ENCODE peak calls at places on chromosomes 11 and 22, in seven cellular contexts. A is stimulated activated CD4-positive, alpha-beta T cell treated with anti-CD3 and anti-CD28 coated beads, TNF-alpha, amount 100 ng/mL, for 48 hours; B is NCI-H460; L is astrocyte of the spinal cord; G is pons; S is WTC11; U is RWPE1. D is an unnamed sample.

GRCh38 chr11:121936781-121937447 is 179.1 kb downstream of the BLID start:
- DNase-seq in A (no peak), B (no peak), L (peak), G (no peak), S (no peak), U (peak), D (peak)

GRCh38 chr11:7643323-7643722 is 30.0 kb downstream of the CYB5R2 start:
- DNase-seq in A (no peak), B (no peak), L (no peak), G (peak), S (no peak), U (no peak), D (no peak)

GRCh38 chr11:118001494-118001971 is 15.3 kb downstream of the IL10RA start:
- DNase-seq in A (no peak), B (no peak), L (no peak), G (no peak), S (no peak), U (no peak), D (no peak)

GRCh38 chr11:45233121-45233803 is 52.9 kb downstream of the SYT13 start:
- DNase-seq in A (peak), B (peak), L (peak), G (peak), S (peak), U (peak), D (peak)

GRCh38 chr11:107770546-107770945 is 58.7 kb upstream of the SLN start:
- DNase-seq in A (no peak), B (no peak), L (peak), G (no peak), S (no peak), U (no peak), D (peak)

GRCh38 chr22:41848468-41848867 is 15.6 kb downstream of the SREBF2 start:
- DNase-seq in A (no peak), B (no peak), L (no peak), G (no peak), S (no peak), U (no peak), D (no peak)

GRCh38 chr11:66302656-66303055 is 11.0 kb downstream of the TMEM151A start:
- DNase-seq in A (no peak), B (no peak), L (no peak), G (no peak), S (no peak), U (no peak), D (no peak)

GRCh38 chr22:42645341-42645937 is 3.8 kb downstream of the CYB5R3 start:
- DNase-seq in A (no peak), B (no peak), L (no peak), G (peak), S (no peak), U (no peak), D (no peak)

GRCh38 chr11:47393163-47394049 is 15.0 kb upstream of the SLC39A13 start:
- DNase-seq in A (no peak), B (no peak), L (peak), G (peak), S (no peak), U (no peak), D (peak)

GRCh38 chr11:61890536-61891330 is 612 bp downstream of the FADS3 start:
- DNase-seq in A (no peak), B (no peak), L (peak), G (no peak), S (no peak), U (peak), D (peak)

GRCh38 chr11:123461164-123461563 is 31.1 kb downstream of the GRAMD1B start:
- DNase-seq in A (no peak), B (no peak), L (no peak), G (peak), S (no peak), U (no peak), D (no peak)

GRCh38 chr11:116910378-116910777 is 73.0 kb upstream of the APOA1 start:
- DNase-seq in A (no peak), B (no peak), L (no peak), G (no peak), S (no peak), U (no peak), D (peak)

GRCh38 chr22:49255154-49255553 is 572.5 kb downstream of the BRD1 start:
- DNase-seq in A (no peak), B (no peak), L (no peak), G (no peak), S (no peak), U (no peak), D (no peak)

GRCh38 chr11:117217141-117217609 is 14.7 kb downstream of the PCSK7 start:
- DNase-seq in A (no peak), B (no peak), L (no peak), G (no peak), S (no peak), U (no peak), D (peak)

GRCh38 chr11:134071766-134072403 is 3.0 kb downstream of the JAM3 start:
- DNase-seq in A (no peak), B (no peak), L (no peak), G (peak), S (no peak), U (no peak), D (no peak)

GRCh38 chr11:1485504-1485885 is 1.1 kb downstream of the MOB2 start:
- DNase-seq in A (no peak), B (no peak), L (no peak), G (no peak), S (no peak), U (no peak), D (no peak)

GRCh38 chr22:35684270-35684700 is 33.4 kb upstream of the APOL5 start:
- DNase-seq in A (no peak), B (peak), L (peak), G (peak), S (peak), U (no peak), D (peak)

GRCh38 chr11:68666854-68667253 is 17.5 kb upstream of the GAL start:
- DNase-seq in A (no peak), B (no peak), L (no peak), G (no peak), S (no peak), U (no peak), D (no peak)

D was measured in choroid plexus epithelial cell.